ENCODE peak calls at places on chromosomes 11 and 22, in four cellular contexts. One of them, this sample, is unnamed.

GRCh38 chr11:123407124-123407995 is 22.7 kb upstream of the GRAMD1B start:
- DNase-seq in stomach: peak
- DNase-seq in T-helper 9 cell: peak
- DNase-seq in T-helper 17 cell: peak
- DNase-seq in this sample: peak

GRCh38 chr11:34505874-34506273 is 7.7 kb downstream of the ELF5 start:
- DNase-seq in T-helper 17 cell: no peak
- DNase-seq in stomach: no peak
- DNase-seq in T-helper 9 cell: no peak
- DNase-seq in this sample: no peak

GRCh38 chr22:25928038-25928437 is 186.1 kb downstream of the MYO18B start:
- DNase-seq in T-helper 9 cell: no peak
- DNase-seq in T-helper 17 cell: no peak
- DNase-seq in stomach: no peak
- DNase-seq in this sample: no peak

GRCh38 chr11:20821046-20821445 is 151.7 kb downstream of the NELL1 start:
- DNase-seq in stomach: no peak
- DNase-seq in T-helper 17 cell: no peak
- DNase-seq in T-helper 9 cell: no peak
- DNase-seq in this sample: no peak

GRCh38 chr22:48953830-48954229 is 873.8 kb downstream of the BRD1 start:
- DNase-seq in T-helper 17 cell: no peak
- DNase-seq in stomach: peak
- DNase-seq in T-helper 9 cell: no peak
- DNase-seq in this sample: no peak

GRCh38 chr11:132033051-132033450 is 662.6 kb downstream of the NTM start:
- DNase-seq in T-helper 9 cell: no peak
- DNase-seq in T-helper 17 cell: no peak
- DNase-seq in stomach: no peak
- DNase-seq in this sample: no peak

GRCh38 chr11:60887531-60887930 is 18.9 kb downstream of the PRPF19 start:
- DNase-seq in stomach: peak
- DNase-seq in T-helper 17 cell: no peak
- DNase-seq in T-helper 9 cell: no peak
- DNase-seq in this sample: no peak

GRCh38 chr22:26979294-26979693 is 321.9 kb downstream of the MIAT start:
- DNase-seq in stomach: no peak
- DNase-seq in T-helper 17 cell: no peak
- DNase-seq in T-helper 9 cell: no peak
- DNase-seq in this sample: no peak

GRCh38 chr22:29751139-29751538 is 15.7 kb downstream of the ZMAT5 start:
- DNase-seq in T-helper 17 cell: no peak
- DNase-seq in stomach: no peak
- DNase-seq in T-helper 9 cell: no peak
- DNase-seq in this sample: no peak

GRCh38 chr22:44448271-44448780 is 49.7 kb downstream of the RTL6 start:
- DNase-seq in stomach: peak
- DNase-seq in T-helper 17 cell: no peak
- DNase-seq in T-helper 9 cell: no peak
- DNase-seq in this sample: no peak

GRCh38 chr11:18769802-18770456 is 21.7 kb downstream of the PTPN5 start:
- DNase-seq in T-helper 9 cell: no peak
- DNase-seq in stomach: no peak
- DNase-seq in T-helper 17 cell: no peak
- DNase-seq in this sample: no peak

This sample was measured in B cell.